ENCODE peak calls at places on chromosomes 13 and 19, in four cellular contexts. One of them, this sample, is unnamed.

GRCh38 chr13:27665333-27665732 is 43.6 kb downstream of the POLR1D start:
- DNase-seq in K562: no peak
- DNase-seq in heart left ventricle: no peak
- DNase-seq in H1: no peak
- DNase-seq in this sample: no peak

GRCh38 chr13:75864718-75865117 is 228.6 kb downstream of the LMO7 start:
- DNase-seq in K562: no peak
- DNase-seq in heart left ventricle: no peak
- DNase-seq in H1: no peak
- DNase-seq in this sample: no peak

GRCh38 chr13:31970237-31970930 is 61.2 kb upstream of the FRY start:
- DNase-seq in H1: no peak
- DNase-seq in K562: no peak
- DNase-seq in heart left ventricle: no peak
- DNase-seq in this sample: no peak

GRCh38 chr13:41052441-41052840 is 8.9 kb upstream of the WBP4 start:
- DNase-seq in K562: no peak
- DNase-seq in heart left ventricle: no peak
- DNase-seq in H1: no peak
- DNase-seq in this sample: peak

GRCh38 chr13:51221674-51222509 is at the start of gene FAM124A:
- DNase-seq in H1: peak
- DNase-seq in heart left ventricle: peak
- DNase-seq in K562: peak
- DNase-seq in this sample: no peak

GRCh38 chr19:51830263-51830662 is 35.3 kb downstream of the FPR3 start:
- DNase-seq in H1: no peak
- DNase-seq in heart left ventricle: no peak
- DNase-seq in K562: no peak
- DNase-seq in this sample: no peak

GRCh38 chr13:37490176-37490575 is 108.4 kb downstream of the POSTN start:
- DNase-seq in H1: no peak
- DNase-seq in heart left ventricle: no peak
- DNase-seq in K562: no peak
- DNase-seq in this sample: no peak

GRCh38 chr13:44299544-44299943 is 74.1 kb upstream of the SERP2 start:
- DNase-seq in H1: no peak
- DNase-seq in heart left ventricle: no peak
- DNase-seq in K562: no peak
- DNase-seq in this sample: no peak

GRCh38 chr19:12837225-12837624 is 1.1 kb upstream of the MAST1 start:
- DNase-seq in heart left ventricle: no peak
- DNase-seq in H1: no peak
- DNase-seq in K562: peak
- DNase-seq in this sample: no peak

GRCh38 chr13:38674208-38674607 is 12.7 kb upstream of the FREM2 start:
- DNase-seq in heart left ventricle: no peak
- DNase-seq in H1: no peak
- DNase-seq in K562: no peak
- DNase-seq in this sample: no peak

GRCh38 chr19:29873024-29873800 is 61.4 kb downstream of the CCNE1 start:
- DNase-seq in H1: peak
- DNase-seq in K562: peak
- DNase-seq in heart left ventricle: peak
- DNase-seq in this sample: peak

GRCh38 chr19:19224852-19225494 is 13.2 kb downstream of the NCAN start:
- DNase-seq in H1: peak
- DNase-seq in K562: peak
- DNase-seq in heart left ventricle: peak
- DNase-seq in this sample: no peak

GRCh38 chr13:99827011-99827410 is 144.6 kb downstream of the ZIC5 start:
- DNase-seq in K562: no peak
- DNase-seq in heart left ventricle: no peak
- DNase-seq in H1: no peak
- DNase-seq in this sample: no peak

GRCh38 chr13:44271915-44272341 is 101.7 kb upstream of the SERP2 start:
- DNase-seq in H1: no peak
- DNase-seq in heart left ventricle: no peak
- DNase-seq in K562: no peak
- DNase-seq in this sample: peak

GRCh38 chr19:41904118-41904870 is 21.3 kb downstream of the ARHGEF1 start:
- DNase-seq in K562: no peak
- DNase-seq in H1: no peak
- DNase-seq in heart left ventricle: no peak
- DNase-seq in this sample: no peak

GRCh38 chr19:38478273-38478971 is 44.9 kb downstream of the RYR1 start:
- DNase-seq in K562: peak
- DNase-seq in heart left ventricle: no peak
- DNase-seq in H1: no peak
- DNase-seq in this sample: no peak

GRCh38 chr19:48330012-48330681 is 4.8 kb downstream of the EMP3 start:
- DNase-seq in K562: no peak
- DNase-seq in heart left ventricle: peak
- DNase-seq in H1: peak
- DNase-seq in this sample: peak

GRCh38 chr13:74966814-74967213 is 515.2 kb downstream of the TBC1D4 start:
- DNase-seq in H1: no peak
- DNase-seq in K562: no peak
- DNase-seq in heart left ventricle: no peak
- DNase-seq in this sample: no peak

GRCh38 chr13:109101550-109102144 is 472.2 kb downstream of the MYO16 start:
- DNase-seq in K562: no peak
- DNase-seq in H1: no peak
- DNase-seq in heart left ventricle: no peak
- DNase-seq in this sample: no peak

GRCh38 chr19:3227054-3227626 is 2.7 kb downstream of the CELF5 start:
- DNase-seq in heart left ventricle: no peak
- DNase-seq in H1: no peak
- DNase-seq in K562: no peak
- DNase-seq in this sample: no peak

GRCh38 chr19:3222709-3223108 is 1.8 kb upstream of the CELF5 start:
- DNase-seq in K562: no peak
- DNase-seq in H1: no peak
- DNase-seq in heart left ventricle: no peak
- DNase-seq in this sample: no peak

GRCh38 chr19:3229346-3229743 is 4.9 kb downstream of the CELF5 start:
- DNase-seq in K562: no peak
- DNase-seq in heart left ventricle: no peak
- DNase-seq in H1: no peak
- DNase-seq in this sample: no peak

GRCh38 chr19:3224346-3225325 is at the start of gene CELF5:
- DNase-seq in heart left ventricle: no peak
- DNase-seq in H1: peak
- DNase-seq in K562: peak
- DNase-seq in this sample: no peak

DNA sequence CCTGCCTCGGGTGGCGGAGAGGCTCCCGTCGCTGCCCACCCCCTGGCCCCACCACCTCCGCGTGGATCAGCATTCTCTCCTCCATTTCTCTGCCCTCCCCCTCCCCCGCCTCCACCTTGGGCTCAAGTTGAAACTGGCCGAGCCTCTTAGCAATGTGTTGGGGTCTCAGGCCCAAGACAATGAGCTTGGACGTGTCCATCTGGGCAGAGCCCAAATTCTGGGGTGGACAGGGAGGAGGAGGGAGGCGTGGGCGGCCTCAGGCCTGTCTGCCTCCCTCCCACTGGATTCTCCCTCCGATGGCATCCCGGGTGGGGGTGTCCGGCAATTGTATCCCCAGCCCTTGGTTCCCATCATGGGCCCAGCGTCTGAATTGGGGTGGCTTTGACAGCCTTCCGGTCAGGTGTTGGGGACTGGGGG is 1.2 kb downstream of the CELF5 start:
- DNase-seq in K562: no peak
- DNase-seq in heart left ventricle: no peak
- DNase-seq in H1: no peak
- DNase-seq in this sample: no peak
- H3K4me3 ChIP-seq in K562: no peak
- H3K4me3 ChIP-seq in heart left ventricle: no peak
- H3K4me3 ChIP-seq in H1: peak
- H3K4me3 ChIP-seq in this sample: no peak

DNA sequence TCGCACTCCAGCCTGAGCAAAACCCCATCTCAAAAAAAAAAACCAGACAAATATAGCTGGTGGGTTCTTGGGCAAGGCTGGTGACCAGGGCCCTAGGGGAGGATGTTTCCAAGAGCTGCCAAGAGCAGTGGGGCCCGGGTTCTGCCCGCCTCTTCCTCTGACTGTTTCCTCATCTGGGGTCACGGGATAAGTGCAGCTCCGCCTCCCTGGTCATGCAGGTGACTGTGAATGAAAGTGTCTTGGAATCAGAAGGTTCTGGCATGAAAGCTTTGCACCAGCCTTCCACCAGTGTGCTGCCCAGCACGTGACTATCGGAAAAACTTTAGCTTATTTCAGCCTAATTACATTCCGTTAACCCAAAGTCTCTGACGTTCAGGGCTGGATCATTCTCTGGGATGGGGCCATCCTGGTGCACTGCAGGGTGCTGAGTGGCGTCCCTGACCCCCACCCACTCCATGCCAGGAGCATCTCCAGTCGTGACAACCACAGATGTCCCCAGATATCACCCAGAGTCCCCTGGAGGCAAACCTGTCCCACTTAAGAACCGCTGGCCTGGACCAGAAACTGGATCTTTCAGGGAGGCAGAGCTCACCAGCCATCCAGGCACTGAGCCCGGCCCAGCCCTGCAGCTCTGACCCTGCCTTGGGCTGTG is 85.6 kb downstream of the GNG7 start:
- DNase-seq in K562: no peak
- DNase-seq in H1: no peak
- DNase-seq in heart left ventricle: peak
- DNase-seq in this sample: peak
- TF ChIP-seq POLR2A in K562: no peak
- TF ChIP-seq POLR2A in H1: no peak
- TF ChIP-seq POLR2A in heart left ventricle: no peak
- TF ChIP-seq POLR2A in this sample: no peak

DNA sequence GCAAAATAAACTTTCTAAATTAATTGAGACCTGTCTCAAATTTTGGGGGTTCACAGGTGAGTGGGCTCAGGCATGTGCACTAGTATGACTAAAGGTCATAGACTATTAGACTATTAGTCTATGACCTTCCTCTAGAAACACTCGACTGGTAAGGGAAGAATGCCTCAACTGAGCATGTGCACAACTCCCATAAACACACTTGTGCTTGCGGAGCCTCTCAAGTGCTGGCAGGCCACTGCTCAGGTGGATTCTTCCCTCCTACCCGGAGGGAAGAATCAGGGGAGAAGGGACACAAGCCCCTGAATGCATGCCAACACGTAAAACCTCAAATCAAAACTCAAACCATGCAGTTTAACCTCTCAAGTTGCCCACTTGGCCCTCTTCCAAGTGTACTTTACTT is 287.6 kb upstream of the SGCG start:
- DNase-seq in K562: no peak
- DNase-seq in H1: no peak
- DNase-seq in heart left ventricle: no peak
- DNase-seq in this sample: no peak
- H3K27ac ChIP-seq in K562: no peak
- H3K27ac ChIP-seq in H1: no peak
- H3K27ac ChIP-seq in heart left ventricle: no peak
- H3K27ac ChIP-seq in this sample: no peak

GRCh38 chr19:50431343-50432220 is 1.1 kb upstream of the MYBPC2 start:
- DNase-seq in heart left ventricle: peak
- DNase-seq in H1: peak
- DNase-seq in K562: peak
- DNase-seq in this sample: peak

GRCh38 chr19:50432221-50432626 is 468 bp upstream of the MYBPC2 start:
- DNase-seq in heart left ventricle: no peak
- DNase-seq in K562: no peak
- DNase-seq in H1: no peak
- DNase-seq in this sample: peak

GRCh38 chr19:50428768-50429463 is 3.8 kb upstream of the MYBPC2 start:
- DNase-seq in heart left ventricle: no peak
- DNase-seq in K562: no peak
- DNase-seq in H1: no peak
- DNase-seq in this sample: no peak

GRCh38 chr19:50432658-50433057 is at the start of gene MYBPC2:
- DNase-seq in H1: no peak
- DNase-seq in heart left ventricle: no peak
- DNase-seq in K562: peak
- DNase-seq in this sample: no peak

DNA sequence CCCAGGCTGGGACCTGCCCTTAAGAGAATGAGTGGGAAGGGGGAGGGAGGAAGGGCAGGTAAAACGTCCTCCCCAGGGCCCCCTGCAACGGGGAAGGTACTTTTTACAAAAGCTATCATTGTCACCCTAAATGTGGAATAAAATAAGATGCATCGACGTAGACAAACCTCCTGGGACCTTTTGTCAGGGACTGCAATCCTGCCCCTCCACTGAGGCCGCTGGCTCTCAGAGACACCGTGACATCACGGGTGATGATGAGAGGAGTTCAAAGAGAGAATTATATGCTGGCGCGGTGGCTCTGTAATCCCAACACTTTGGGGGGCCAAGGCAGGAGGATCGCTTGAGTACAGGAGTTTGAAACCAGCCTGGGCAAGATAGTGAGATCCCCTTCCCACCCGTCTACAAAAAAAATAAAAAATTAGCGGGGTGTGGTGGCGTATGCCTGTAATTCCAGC is 1.8 kb upstream of the MYBPC2 start:
- DNase-seq in heart left ventricle: no peak
- DNase-seq in K562: no peak
- DNase-seq in H1: no peak
- DNase-seq in this sample: no peak
- H3K4me3 ChIP-seq in heart left ventricle: peak
- H3K4me3 ChIP-seq in K562: peak
- H3K4me3 ChIP-seq in H1: peak
- H3K4me3 ChIP-seq in this sample: peak

GRCh38 chr19:5827891-5828660 is 11.4 kb downstream of the FUT6 start:
- DNase-seq in K562: peak
- DNase-seq in heart left ventricle: peak
- DNase-seq in H1: peak
- DNase-seq in this sample: peak
- TF ChIP-seq POLR2A in K562: peak
- TF ChIP-seq POLR2A in heart left ventricle: no peak
- TF ChIP-seq POLR2A in H1: peak
- TF ChIP-seq POLR2A in this sample: peak